ENCODE peak calls at places on chromosomes 4 and X, in four cellular contexts. D, Y, I and U are unnamed samples.

GRCh38 chrX:350148-350533 is 31.5 kb upstream of the GTPBP6 start:
- DNase-seq in D (no peak), Y (no peak), I (no peak), U (no peak)

GRCh38 chr4:55545681-55546632 is 752 bp downstream of the CLOCK start:
- DNase-seq in D (peak), Y (no peak), I (peak), U (peak)

GRCh38 chrX:25344191-25344936 is 328.6 kb upstream of the ARX start:
- DNase-seq in D (no peak), Y (no peak), I (no peak), U (no peak)

GRCh38 chrX:153226344-153227190 is 47.5 kb downstream of the MAGEA1 start:
- DNase-seq in D (no peak), Y (no peak), I (peak), U (peak)

GRCh38 chr4:77805802-77806201 is 13.4 kb downstream of the CNOT6L start:
- DNase-seq in D (no peak), Y (no peak), I (no peak), U (no peak)

GRCh38 chr4:119598521-119598920 is 30.1 kb downstream of the PDE5A start:
- DNase-seq in D (no peak), Y (no peak), I (no peak), U (no peak)

GRCh38 chr4:26484538-26484937 is 5.7 kb downstream of the CCKAR start:
- DNase-seq in D (no peak), Y (no peak), I (no peak), U (no peak)

GRCh38 chr4:75490155-75490554 is 24.0 kb downstream of the RCHY1 start:
- DNase-seq in D (no peak), Y (no peak), I (no peak), U (no peak)

GRCh38 chrX:133786382-133786781 is 199.0 kb downstream of the GPC3 start:
- DNase-seq in D (no peak), Y (no peak), I (no peak), U (no peak)

GRCh38 chrX:34877451-34877850 is 65.1 kb upstream of the FAM47B start:
- DNase-seq in D (no peak), Y (no peak), I (no peak), U (no peak)

GRCh38 chrX:39749728-39750127 is 348.0 kb downstream of the BCOR start:
- DNase-seq in D (no peak), Y (no peak), I (no peak), U (no peak)

GRCh38 chr4:182141046-182141445 is 102.2 kb upstream of the TENM3 start:
- DNase-seq in D (no peak), Y (no peak), I (no peak), U (peak)

GRCh38 chr4:42347076-42347475 is 50.2 kb upstream of the SHISA3 start:
- DNase-seq in D (no peak), Y (no peak), I (no peak), U (no peak)

GRCh38 chr4:27081675-27082579 is 221.3 kb downstream of the STIM2 start:
- DNase-seq in D (no peak), Y (peak), I (no peak), U (no peak)

GRCh38 chr4:68271851-68272756 is 26.6 kb upstream of the TMPRSS11B start:
- DNase-seq in D (peak), Y (no peak), I (peak), U (no peak)

GRCh38 chrX:42128020-42128419 is 204.7 kb upstream of the CASK start:
- DNase-seq in D (no peak), Y (no peak), I (no peak), U (no peak)

GRCh38 chr4:12852338-12853307 is 631.5 kb downstream of the RAB28 start:
- DNase-seq in D (peak), Y (no peak), I (no peak), U (no peak)

GRCh38 chr4:14410469-14410868 is 591.8 kb upstream of the CPEB2 start:
- DNase-seq in D (no peak), Y (no peak), I (no peak), U (no peak)

GRCh38 chrX:37958493-37959211 is 47.7 kb upstream of the SYTL5 start:
- DNase-seq in D (peak), Y (no peak), I (no peak), U (no peak)

GRCh38 chrX:42119076-42119475 is 195.7 kb upstream of the CASK start:
- DNase-seq in D (peak), Y (no peak), I (no peak), U (no peak)

GRCh38 chr4:34193451-34194154 is 2050.7 kb downstream of the ARAP2 start:
- DNase-seq in D (no peak), Y (no peak), I (no peak), U (no peak)

GRCh38 chrX:11309220-11309619 is 16.0 kb downstream of the AMELX start:
- DNase-seq in D (no peak), Y (no peak), I (no peak), U (no peak)

GRCh38 chr4:112593438-112594133 is 43.1 kb downstream of the ZGRF1 start:
- DNase-seq in D (no peak), Y (peak), I (no peak), U (no peak)

GRCh38 chr4:99720206-99720605 is 62.6 kb upstream of the C4orf54 start:
- DNase-seq in D (no peak), Y (no peak), I (no peak), U (no peak)
- TF ChIP-seq TAF1 in D (no peak), Y (no peak), I (no peak), U (no peak)

GRCh38 chr4:123599061-123599919 is 202.7 kb downstream of the SPRY1 start:
- DNase-seq in D (peak), Y (no peak), I (no peak), U (no peak)

GRCh38 chr4:123600921-123601904 is 204.6 kb downstream of the SPRY1 start:
- DNase-seq in D (no peak), Y (no peak), I (no peak), U (no peak)

GRCh38 chr4:123602007-123602406 is 205.4 kb downstream of the SPRY1 start:
- DNase-seq in D (no peak), Y (no peak), I (no peak), U (no peak)

GRCh38 chr4:123600426-123600825 is 203.8 kb downstream of the SPRY1 start:
- DNase-seq in D (no peak), Y (no peak), I (no peak), U (no peak)

DNA sequence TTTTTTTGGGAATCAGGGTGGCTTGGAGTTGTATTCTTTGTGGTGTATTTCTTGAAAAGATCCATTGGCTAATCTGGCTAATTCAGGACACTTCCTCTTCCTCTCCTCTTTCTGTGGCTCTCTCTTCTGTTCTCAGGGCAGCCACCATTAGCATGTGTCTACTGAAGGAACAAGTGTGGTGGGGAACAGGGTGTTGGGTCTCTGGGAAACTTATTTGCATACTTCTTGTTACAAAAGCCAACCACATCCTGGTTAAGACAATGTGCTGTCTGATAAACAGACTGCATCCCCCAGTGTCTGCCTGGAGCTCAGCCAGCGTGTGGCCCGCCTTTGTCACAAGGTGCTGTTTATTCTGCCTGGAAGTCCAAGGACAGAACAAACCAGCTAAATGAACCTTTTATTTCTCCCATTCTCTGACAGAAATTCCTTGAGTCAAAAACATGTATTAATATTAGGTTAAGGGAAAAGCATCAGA is 203.4 kb downstream of the SPRY1 start:
- DNase-seq in D (peak), Y (peak), I (peak), U (peak)
- TF ChIP-seq CEBPB in D (no peak), Y (no peak), I (peak), U (no peak)

GRCh38 chrX:108900333-108900732 is 164.0 kb upstream of the IRS4 start:
- DNase-seq in D (no peak), Y (no peak), I (no peak), U (no peak)
- TF ChIP-seq TAF1 in D (no peak), Y (no peak), I (no peak), U (no peak)

GRCh38 chrX:102978594-102978993 is 41.5 kb downstream of the RAB40AL start:
- DNase-seq in D (no peak), Y (no peak), I (peak), U (no peak)
- TF ChIP-seq CEBPB in D (no peak), Y (no peak), I (no peak), U (no peak)

DNA sequence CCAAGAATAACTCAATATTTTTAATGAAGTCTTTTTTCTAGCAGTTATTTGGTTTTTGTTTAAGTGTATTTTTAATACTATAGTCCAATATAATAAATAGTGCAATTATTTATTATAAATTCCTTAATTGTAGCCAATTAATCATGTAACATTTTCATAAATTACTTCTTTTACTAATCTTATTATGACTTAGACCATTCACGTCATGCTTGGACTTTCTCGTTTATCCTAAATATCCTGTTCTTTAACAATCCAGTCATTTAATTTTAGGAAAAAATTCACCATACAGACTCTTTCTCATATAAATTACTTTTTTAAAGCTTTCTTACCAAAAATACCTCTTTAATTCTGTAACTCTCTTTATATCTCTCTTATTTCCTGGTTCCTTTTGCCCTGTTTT is 350.1 kb downstream of the AR start:
- DNase-seq in D (no peak), Y (no peak), I (no peak), U (no peak)
- TF ChIP-seq TAF1 in D (no peak), Y (no peak), I (no peak), U (no peak)

DNA sequence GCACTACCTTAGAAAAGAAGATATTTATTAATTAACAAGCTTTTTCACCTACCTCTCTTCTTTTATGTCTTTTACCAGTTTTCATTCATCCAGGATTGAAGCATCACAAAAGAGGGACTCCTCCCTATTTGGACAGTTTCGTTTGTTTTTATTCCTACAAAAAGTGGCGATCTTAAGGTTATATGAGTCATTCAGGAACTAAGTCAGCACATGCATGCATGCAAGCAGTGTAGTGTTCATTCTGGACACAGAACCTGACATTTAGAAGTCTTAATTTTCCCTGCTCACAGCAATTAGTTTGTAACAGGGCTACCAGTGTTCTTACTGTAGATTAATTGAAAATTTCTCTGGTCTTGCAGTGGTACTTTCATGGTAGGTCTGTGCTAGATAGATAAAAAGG is 47.9 kb upstream of the QRFPR start:
- DNase-seq in D (no peak), Y (no peak), I (no peak), U (no peak)
- TF ChIP-seq CEBPB in D (no peak), Y (no peak), I (no peak), U (no peak)

GRCh38 chr4:1080961-1081688 is 32.2 kb downstream of the RNF212 start:
- DNase-seq in D (no peak), Y (no peak), I (no peak), U (no peak)

GRCh38 chr4:1081689-1082040 is 31.7 kb downstream of the RNF212 start:
- DNase-seq in D (no peak), Y (no peak), I (no peak), U (no peak)

GRCh38 chr4:1080432-1080831 is 32.9 kb downstream of the RNF212 start:
- DNase-seq in D (no peak), Y (no peak), I (no peak), U (no peak)

GRCh38 chr4:1084394-1084793 is 29.0 kb downstream of the RNF212 start:
- DNase-seq in D (no peak), Y (no peak), I (no peak), U (no peak)

DNA sequence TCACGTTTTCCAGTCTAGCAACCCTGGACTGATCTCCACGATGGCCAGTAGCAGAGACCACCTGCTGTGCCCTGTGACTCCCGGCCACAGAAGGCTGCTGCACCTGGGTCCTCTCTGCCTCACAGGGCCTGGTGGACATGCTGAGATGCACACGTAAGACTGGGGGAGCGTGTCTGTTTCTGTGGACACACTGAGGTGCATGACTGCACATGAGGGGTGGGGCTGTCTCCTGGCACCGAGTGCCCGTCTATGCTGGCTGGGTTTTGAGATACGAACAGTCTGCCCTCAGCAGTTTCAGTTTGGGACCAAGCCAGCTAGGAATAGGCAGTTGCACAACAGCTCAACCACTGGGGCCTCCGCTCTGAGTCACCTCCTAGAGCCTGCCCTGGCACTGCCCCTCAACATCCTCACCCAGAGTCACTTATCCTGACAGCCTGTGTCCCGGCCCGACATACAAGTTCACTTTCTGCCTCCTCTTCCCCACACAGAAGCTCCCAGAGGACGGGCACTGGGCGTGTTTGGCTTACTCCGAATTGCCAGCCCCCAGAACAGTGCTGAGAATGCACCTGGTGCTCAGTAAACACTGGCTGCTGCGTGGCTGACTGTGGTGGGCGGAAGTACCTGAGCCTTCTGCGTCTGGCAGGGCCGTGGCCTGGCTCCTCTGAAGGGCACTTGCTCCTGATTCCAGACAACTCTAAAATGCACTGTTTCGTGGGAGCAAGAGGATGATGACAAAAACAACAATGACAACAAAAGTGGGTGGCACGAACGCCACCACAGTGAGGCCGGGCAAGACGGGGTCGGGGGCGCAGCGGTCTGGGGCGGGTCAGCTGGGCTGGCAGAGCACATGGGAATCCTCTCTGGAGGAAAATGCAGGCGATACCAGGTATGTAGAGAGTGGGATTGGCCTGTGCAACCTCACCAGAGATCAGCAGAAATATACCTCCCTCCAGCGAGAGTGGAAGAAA is 30.9 kb downstream of the RNF212 start:
- DNase-seq in D (no peak), Y (no peak), I (no peak), U (no peak)
- TF ChIP-seq TAF1 in D (no peak), Y (no peak), I (no peak), U (no peak)

GRCh38 chr4:37890501-37891220 is at the start of gene TBC1D1:
- DNase-seq in D (no peak), Y (no peak), I (no peak), U (no peak)

GRCh38 chr4:37891221-37892159 is 606 bp downstream of the TBC1D1 start:
- DNase-seq in D (no peak), Y (peak), I (peak), U (no peak)

GRCh38 chr4:37895271-37895670 is 4.4 kb downstream of the TBC1D1 start:
- DNase-seq in D (no peak), Y (no peak), I (no peak), U (no peak)

GRCh38 chr4:37893164-37893563 is 2.3 kb downstream of the TBC1D1 start:
- DNase-seq in D (no peak), Y (no peak), I (no peak), U (no peak)

DNA sequence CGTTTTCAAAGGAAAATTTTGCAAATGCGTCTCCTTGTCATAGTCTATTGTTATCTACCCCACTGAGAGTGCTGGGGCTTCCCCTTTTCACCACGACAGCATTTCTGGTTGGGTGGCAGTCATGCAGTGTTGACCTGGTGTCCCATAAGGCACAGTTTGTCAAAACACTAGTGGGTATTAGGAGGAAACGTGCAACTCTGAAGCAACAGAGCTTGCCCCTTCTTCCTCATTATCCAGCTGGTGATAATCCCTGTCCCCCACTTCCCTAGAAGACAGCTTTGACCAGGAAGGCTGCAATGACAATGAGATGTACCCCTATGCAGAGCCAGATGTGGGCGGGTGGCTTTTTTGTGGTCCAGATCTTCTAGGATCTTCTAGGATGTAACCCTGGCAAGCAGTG is 1.8 kb downstream of the TBC1D1 start:
- DNase-seq in D (no peak), Y (peak), I (no peak), U (no peak)
- TF ChIP-seq CEBPB in D (no peak), Y (no peak), I (no peak), U (no peak)

DNA sequence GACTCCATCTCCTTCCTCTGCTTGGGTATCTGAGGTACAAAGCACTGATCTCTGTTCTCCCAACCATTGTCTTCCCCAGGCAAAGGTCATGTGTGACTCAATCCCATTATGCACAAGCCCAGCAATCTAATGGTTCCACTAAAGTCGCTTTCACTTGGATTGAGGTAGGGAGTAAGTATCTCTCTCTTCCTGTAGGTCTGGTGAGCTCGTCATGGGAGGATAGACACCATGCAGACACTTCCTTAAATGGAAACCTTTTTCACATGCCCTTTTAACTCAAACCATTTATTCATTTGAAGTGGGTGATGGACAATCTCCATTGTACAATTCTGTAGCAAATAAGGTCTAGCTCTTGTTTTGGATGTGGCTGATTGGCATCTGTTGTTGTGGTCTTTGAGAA is 245.2 kb upstream of the CLNK start:
- DNase-seq in D (no peak), Y (no peak), I (no peak), U (no peak)
- TF ChIP-seq TAF1 in D (no peak), Y (no peak), I (no peak), U (no peak)

DNA sequence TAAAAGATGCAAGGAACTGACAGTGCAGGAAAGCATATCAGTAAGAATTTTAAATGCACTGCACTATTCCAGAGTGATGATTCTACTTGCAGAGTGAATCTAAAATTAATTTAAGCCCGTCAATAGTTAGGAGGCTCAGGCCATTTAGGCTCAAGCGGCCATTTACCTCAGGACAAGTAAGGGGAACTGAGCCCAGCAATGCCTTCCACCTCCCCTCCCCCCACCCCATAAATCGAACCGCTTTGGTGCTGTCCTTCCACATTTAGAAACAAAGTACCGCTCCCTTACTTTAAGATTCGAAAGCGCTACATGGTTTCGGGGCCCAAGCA is 665 bp downstream of the RBM41 start:
- DNase-seq in D (no peak), Y (no peak), I (no peak), U (no peak)
- TF ChIP-seq CEBPB in D (no peak), Y (no peak), I (no peak), U (no peak)